ENCODE peak calls at places on chromosomes 7 and 10, in seven cellular contexts. I is lower lobe of right lung; R is RWPE1; G is CD8-positive, alpha-beta T cell; Q is Peyer's patch; S is endodermal cell; O is heart right ventricle. M is an unnamed sample.

GRCh38 chr10:23368816-23369640 is 24.4 kb upstream of the C10orf67 start:
- DNase-seq in S (no peak), Q (no peak), R (no peak), O (no peak), G (no peak), I (no peak), M (no peak)

GRCh38 chr10:127563718-127564553 is 14.8 kb downstream of the NPS start:
- DNase-seq in R (no peak), O (peak), S (peak), I (peak), G (no peak), Q (no peak), M (no peak)

GRCh38 chr10:28533571-28534304 is 820 bp downstream of the WAC start:
- DNase-seq in S (peak), R (peak), I (peak), Q (peak), G (peak), O (peak), M (peak)

GRCh38 chr7:1316086-1316485 is 83.4 kb downstream of the UNCX start:
- DNase-seq in S (no peak), R (no peak), O (no peak), I (peak), Q (no peak), G (no peak), M (no peak)

GRCh38 chr7:6165521-6166325 is 106.7 kb downstream of the CYTH3 start:
- DNase-seq in G (no peak), Q (no peak), R (no peak), I (no peak), O (no peak), S (no peak), M (no peak)

GRCh38 chr10:49539320-49539885 is 482 bp upstream of the ERCC6 start:
- DNase-seq in I (peak), R (peak), G (no peak), O (peak), S (peak), Q (peak), M (peak)

GRCh38 chr10:113746188-113746950 is 5.1 kb upstream of the PLEKHS1 start:
- DNase-seq in G (no peak), R (no peak), S (no peak), Q (no peak), I (no peak), O (no peak), M (no peak)

GRCh38 chr7:83161186-83161585 is 1.5 kb downstream of the PCLO start:
- DNase-seq in I (no peak), S (no peak), O (no peak), G (no peak), R (no peak), Q (no peak), M (no peak)

GRCh38 chr10:92695679-92696605 is 6.2 kb downstream of the HHEX start:
- DNase-seq in R (no peak), Q (no peak), O (no peak), S (peak), G (no peak), I (no peak), M (no peak)

GRCh38 chr7:49010717-49011116 is 86.4 kb downstream of the CDC14C start:
- DNase-seq in Q (no peak), S (no peak), R (no peak), I (no peak), G (no peak), O (no peak), M (no peak)

GRCh38 chr7:90595341-90595800 is 750 bp upstream of the CDK14 start:
- DNase-seq in Q (no peak), G (no peak), S (peak), R (peak), I (no peak), O (no peak), M (no peak)

GRCh38 chr10:53619678-53620077 is 847.1 kb upstream of the MBL2 start:
- DNase-seq in I (no peak), S (no peak), R (peak), Q (no peak), O (no peak), G (no peak), M (no peak)

GRCh38 chr10:30456262-30456661 is 22.3 kb downstream of the MAP3K8 start:
- DNase-seq in I (no peak), Q (peak), O (no peak), S (no peak), G (peak), R (no peak), M (peak)

GRCh38 chr10:78549536-78549935 is 515.9 kb downstream of the RPS24 start:
- DNase-seq in Q (no peak), G (no peak), O (no peak), R (no peak), I (no peak), S (no peak), M (no peak)

GRCh38 chr7:35025391-35025870 is 11.9 kb downstream of the DPY19L1 start:
- DNase-seq in Q (no peak), G (no peak), I (no peak), R (no peak), S (no peak), O (no peak), M (no peak)

GRCh38 chr10:124362572-124362971 is 56.2 kb downstream of the OAT start:
- DNase-seq in Q (no peak), S (peak), R (no peak), I (no peak), O (no peak), G (no peak), M (no peak)

GRCh38 chr10:96205580-96205979 is 65.8 kb downstream of the BLNK start:
- DNase-seq in S (no peak), G (no peak), I (no peak), O (no peak), Q (no peak), R (no peak), M (no peak)

GRCh38 chr7:38863609-38864291 is 45.2 kb downstream of the VPS41 start:
- DNase-seq in Q (no peak), S (peak), G (no peak), I (no peak), R (peak), O (no peak), M (no peak)

GRCh38 chr7:158024351-158024715 is 563.3 kb downstream of the PTPRN2 start:
- DNase-seq in I (no peak), Q (no peak), R (no peak), O (no peak), G (no peak), S (peak), M (no peak)

GRCh38 chr10:1963341-1963740 is 226.0 kb upstream of the ADARB2 start:
- DNase-seq in Q (no peak), S (no peak), R (no peak), O (no peak), I (no peak), G (no peak), M (no peak)

GRCh38 chr7:121515181-121515580 is 119.1 kb upstream of the FAM3C start:
- DNase-seq in R (no peak), I (no peak), S (no peak), O (no peak), G (no peak), Q (no peak), M (no peak)

GRCh38 chr7:117448655-117449054 is 21.4 kb upstream of the ASZ1 start:
- DNase-seq in R (no peak), G (no peak), S (no peak), I (no peak), O (no peak), Q (no peak), M (no peak)

GRCh38 chr10:34815174-34816066 is at the start of gene PARD3:
- DNase-seq in I (peak), R (peak), G (no peak), S (peak), O (peak), Q (no peak), M (peak)

GRCh38 chr10:88004451-88004850 is 141.0 kb downstream of the PTEN start:
- DNase-seq in R (peak), Q (no peak), I (no peak), O (no peak), G (no peak), S (no peak), M (no peak)

GRCh38 chr10:92696606-92697383 is 7.0 kb downstream of the HHEX start:
- DNase-seq in O (no peak), G (no peak), I (no peak), R (no peak), Q (no peak), S (peak), M (no peak)

GRCh38 chr7:126957443-126957842 is 295.3 kb downstream of the GRM8 start:
- DNase-seq in I (no peak), Q (no peak), R (no peak), S (peak), G (no peak), O (no peak), M (no peak)

DNA sequence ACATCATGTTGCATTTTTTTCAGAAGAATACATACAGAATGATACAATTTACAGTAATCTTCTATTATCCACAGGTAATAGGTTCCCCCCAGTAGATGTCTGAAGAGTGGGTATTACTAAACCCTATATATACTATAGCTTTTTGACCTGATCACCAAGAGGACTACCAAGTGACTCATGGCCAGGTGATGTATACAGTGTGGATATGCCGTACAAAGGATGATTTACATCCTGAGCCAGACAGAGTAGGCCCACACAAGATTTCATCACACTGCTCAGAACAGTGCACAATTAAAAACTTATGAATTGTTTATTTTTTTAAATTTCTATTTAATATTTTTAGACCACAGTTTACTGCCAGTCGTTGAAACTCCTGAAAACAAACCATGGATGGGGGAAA is 70.6 kb downstream of the STEAP1B start:
- DNase-seq in O (no peak), S (no peak), Q (no peak), G (no peak), I (no peak), R (peak), M (no peak)
- H3K27ac ChIP-seq in O (no peak), S (no peak), Q (no peak), G (no peak), I (no peak), R (no peak), M (no peak)

GRCh38 chr10:6221971-6222751 is 19.4 kb downstream of the PFKFB3 start:
- DNase-seq in O (no peak), R (peak), I (no peak), G (no peak), Q (no peak), S (no peak), M (no peak)

GRCh38 chr10:6222755-6223154 is 20.0 kb downstream of the PFKFB3 start:
- DNase-seq in G (no peak), Q (no peak), R (no peak), I (no peak), S (no peak), O (no peak), M (no peak)

GRCh38 chr10:6219494-6219836 is 16.7 kb downstream of the PFKFB3 start:
- DNase-seq in S (no peak), G (no peak), O (no peak), R (no peak), I (no peak), Q (no peak), M (no peak)

GRCh38 chr10:6220418-6221191 is 17.9 kb downstream of the PFKFB3 start:
- DNase-seq in R (no peak), I (no peak), Q (peak), O (no peak), G (no peak), S (no peak), M (no peak)

GRCh38 chr10:6221192-6221940 is 18.6 kb downstream of the PFKFB3 start:
- DNase-seq in Q (no peak), G (no peak), S (no peak), R (no peak), I (no peak), O (no peak), M (no peak)
- H3K27ac ChIP-seq in Q (no peak), G (no peak), S (no peak), R (peak), I (no peak), O (no peak), M (no peak)

GRCh38 chr10:48384699-48384982 is 78.2 kb downstream of the MAPK8 start:
- DNase-seq in I (no peak), Q (no peak), R (no peak), S (no peak), G (no peak), O (no peak), M (no peak)
- H3K27ac ChIP-seq in I (no peak), Q (no peak), R (no peak), S (no peak), G (no peak), O (no peak), M (no peak)

GRCh38 chr10:122303271-122304053 is 32.4 kb downstream of the BTBD16 start:
- DNase-seq in S (no peak), I (no peak), O (no peak), R (no peak), Q (no peak), G (no peak), M (no peak)
- H3K27ac ChIP-seq in S (no peak), I (no peak), O (no peak), R (no peak), Q (no peak), G (no peak), M (no peak)

GRCh38 chr7:73533742-73534141 is 11.6 kb upstream of the BAZ1B start:
- DNase-seq in S (no peak), R (no peak), I (peak), O (no peak), G (no peak), Q (no peak), M (no peak)
- H3K27ac ChIP-seq in S (no peak), R (peak), I (no peak), O (no peak), G (no peak), Q (no peak), M (no peak)

GRCh38 chr10:5800782-5801181 is 12.5 kb downstream of the GDI2 start:
- DNase-seq in G (no peak), I (no peak), Q (no peak), O (no peak), R (no peak), S (no peak), M (no peak)
- H3K27ac ChIP-seq in G (no peak), I (no peak), Q (no peak), O (no peak), R (peak), S (no peak), M (no peak)

GRCh38 chr7:95525503-95525902 is 39.8 kb downstream of the ASB4 start:
- DNase-seq in I (no peak), O (no peak), S (no peak), G (no peak), R (no peak), Q (no peak), M (no peak)
- H3K27ac ChIP-seq in I (no peak), O (peak), S (no peak), G (no peak), R (no peak), Q (peak), M (no peak)

GRCh38 chr7:51235593-51236313 is 80.9 kb downstream of the COBL start:
- DNase-seq in G (no peak), O (no peak), Q (no peak), R (no peak), S (peak), I (no peak), M (no peak)

GRCh38 chr7:51237727-51238126 is 78.9 kb downstream of the COBL start:
- DNase-seq in Q (no peak), R (no peak), S (no peak), O (no peak), I (no peak), G (no peak), M (no peak)

GRCh38 chr7:51234609-51235308 is 81.8 kb downstream of the COBL start:
- DNase-seq in I (no peak), O (no peak), R (no peak), S (peak), G (no peak), Q (no peak), M (no peak)

GRCh38 chr7:51238981-51239495 is 77.6 kb downstream of the COBL start:
- DNase-seq in I (no peak), G (no peak), S (peak), Q (no peak), R (no peak), O (no peak), M (no peak)

DNA sequence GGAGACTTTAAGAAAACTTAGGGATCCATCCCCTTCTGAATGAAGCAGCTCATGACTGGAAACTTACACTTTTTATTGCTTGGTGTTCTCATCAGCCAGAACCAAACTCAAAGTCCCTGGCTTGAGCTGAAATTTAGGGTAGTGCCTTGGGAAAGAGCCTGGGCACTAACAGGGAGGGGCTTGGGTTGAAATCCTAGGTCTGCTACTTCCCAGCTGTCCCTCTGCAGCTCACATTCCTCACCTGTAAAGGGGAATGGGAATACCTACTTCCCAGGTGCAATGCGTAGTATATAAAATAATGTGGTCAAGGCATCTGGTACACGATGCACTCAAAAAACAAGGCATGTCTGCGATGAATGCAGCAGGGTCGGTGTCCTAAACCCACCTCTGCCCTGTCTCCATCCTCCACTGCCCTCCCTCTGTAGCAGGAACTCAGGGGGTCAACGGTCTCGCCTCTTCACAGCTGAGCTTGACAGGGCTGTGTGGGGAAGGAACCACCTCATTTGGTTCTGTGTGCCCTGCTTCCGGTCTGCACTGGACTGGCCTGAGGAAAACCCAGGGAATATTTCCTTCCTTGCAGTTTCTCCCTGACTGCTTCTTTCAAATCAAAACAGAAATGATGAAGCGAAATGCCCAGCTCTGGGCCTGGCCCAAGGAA is 80.0 kb downstream of the COBL start:
- DNase-seq in O (no peak), Q (no peak), S (peak), R (no peak), I (no peak), G (no peak), M (no peak)
- H3K27ac ChIP-seq in O (no peak), Q (no peak), S (no peak), R (no peak), I (no peak), G (no peak), M (no peak)

GRCh38 chr7:100367251-100367620 is 6.1 kb upstream of the PILRA start:
- DNase-seq in I (peak), G (no peak), S (no peak), O (no peak), R (no peak), Q (no peak), M (no peak)
- H3K27ac ChIP-seq in I (no peak), G (no peak), S (no peak), O (peak), R (peak), Q (peak), M (no peak)

M was measured in tibial artery.